ENCODE peak calls at places on chromosomes 11 and 22, in four cellular contexts. One of them, this sample, is unnamed.

GRCh38 chr11:77311701-77312100 is 10.2 kb upstream of the GDPD4 start:
- DNase-seq in stimulated activated CD8-positive, alpha-beta memory T cell treated with anti-CD3 and anti-CD28 coated beads, Interleukin-7, amount 100 ng/mL, for 48 hours: no peak
- DNase-seq in effector CD4-positive, alpha-beta T cell: no peak
- DNase-seq in NAMALWA: no peak
- DNase-seq in this sample: no peak

GRCh38 chr22:46009730-46010129 is 32.8 kb upstream of the WNT7B start:
- DNase-seq in stimulated activated CD8-positive, alpha-beta memory T cell treated with anti-CD3 and anti-CD28 coated beads, Interleukin-7, amount 100 ng/mL, for 48 hours: no peak
- DNase-seq in effector CD4-positive, alpha-beta T cell: no peak
- DNase-seq in NAMALWA: no peak
- DNase-seq in this sample: peak; percentile 18

GRCh38 chr22:42719656-42720262 is 911 bp downstream of the A4GALT start:
- DNase-seq in stimulated activated CD8-positive, alpha-beta memory T cell treated with anti-CD3 and anti-CD28 coated beads, Interleukin-7, amount 100 ng/mL, for 48 hours: no peak
- DNase-seq in effector CD4-positive, alpha-beta T cell: no peak
- DNase-seq in NAMALWA: no peak
- DNase-seq in this sample: peak; percentile 52

GRCh38 chr22:43185860-43186261 is 1.1 kb downstream of the TTLL12 start:
- DNase-seq in stimulated activated CD8-positive, alpha-beta memory T cell treated with anti-CD3 and anti-CD28 coated beads, Interleukin-7, amount 100 ng/mL, for 48 hours: no peak
- DNase-seq in effector CD4-positive, alpha-beta T cell: no peak
- DNase-seq in NAMALWA: peak; percentile 27
- DNase-seq in this sample: peak; percentile 82

GRCh38 chr11:69497221-69497787 is 15.8 kb downstream of the LINC01488 start:
- DNase-seq in stimulated activated CD8-positive, alpha-beta memory T cell treated with anti-CD3 and anti-CD28 coated beads, Interleukin-7, amount 100 ng/mL, for 48 hours: no peak
- DNase-seq in effector CD4-positive, alpha-beta T cell: no peak
- DNase-seq in NAMALWA: no peak
- DNase-seq in this sample: peak; percentile 93

GRCh38 chr11:131474947-131475346 is 104.5 kb downstream of the NTM start:
- DNase-seq in stimulated activated CD8-positive, alpha-beta memory T cell treated with anti-CD3 and anti-CD28 coated beads, Interleukin-7, amount 100 ng/mL, for 48 hours: no peak
- DNase-seq in effector CD4-positive, alpha-beta T cell: no peak
- DNase-seq in NAMALWA: peak; percentile 6
- DNase-seq in this sample: no peak

GRCh38 chr22:49411236-49411635 is 416.4 kb downstream of the BRD1 start:
- DNase-seq in stimulated activated CD8-positive, alpha-beta memory T cell treated with anti-CD3 and anti-CD28 coated beads, Interleukin-7, amount 100 ng/mL, for 48 hours: no peak
- DNase-seq in effector CD4-positive, alpha-beta T cell: no peak
- DNase-seq in NAMALWA: no peak
- DNase-seq in this sample: no peak

GRCh38 chr11:88480217-88480616 is 142.7 kb upstream of the CTSC start:
- DNase-seq in stimulated activated CD8-positive, alpha-beta memory T cell treated with anti-CD3 and anti-CD28 coated beads, Interleukin-7, amount 100 ng/mL, for 48 hours: no peak
- DNase-seq in effector CD4-positive, alpha-beta T cell: no peak
- DNase-seq in NAMALWA: no peak
- DNase-seq in this sample: no peak

GRCh38 chr11:73265278-73265810 is 6.8 kb upstream of the P2RY6 start:
- DNase-seq in stimulated activated CD8-positive, alpha-beta memory T cell treated with anti-CD3 and anti-CD28 coated beads, Interleukin-7, amount 100 ng/mL, for 48 hours: no peak
- DNase-seq in effector CD4-positive, alpha-beta T cell: no peak
- DNase-seq in NAMALWA: no peak
- DNase-seq in this sample: no peak

GRCh38 chr22:33921576-33922181 is 1.4 kb upstream of the LARGE1 start:
- DNase-seq in stimulated activated CD8-positive, alpha-beta memory T cell treated with anti-CD3 and anti-CD28 coated beads, Interleukin-7, amount 100 ng/mL, for 48 hours: no peak
- DNase-seq in effector CD4-positive, alpha-beta T cell: no peak
- DNase-seq in NAMALWA: peak; percentile 73
- DNase-seq in this sample: peak; percentile 80

GRCh38 chr11:94700631-94701030 is 67.5 kb upstream of the AMOTL1 start:
- DNase-seq in stimulated activated CD8-positive, alpha-beta memory T cell treated with anti-CD3 and anti-CD28 coated beads, Interleukin-7, amount 100 ng/mL, for 48 hours: no peak
- DNase-seq in effector CD4-positive, alpha-beta T cell: no peak
- DNase-seq in NAMALWA: no peak
- DNase-seq in this sample: no peak

GRCh38 chr11:81070948-81071347 is 1630.1 kb upstream of the TENM4 start:
- DNase-seq in stimulated activated CD8-positive, alpha-beta memory T cell treated with anti-CD3 and anti-CD28 coated beads, Interleukin-7, amount 100 ng/mL, for 48 hours: no peak
- DNase-seq in effector CD4-positive, alpha-beta T cell: no peak
- DNase-seq in NAMALWA: peak; percentile 6
- DNase-seq in this sample: no peak

GRCh38 chr11:32255876-32256275 is 165.0 kb downstream of the RCN1 start:
- DNase-seq in stimulated activated CD8-positive, alpha-beta memory T cell treated with anti-CD3 and anti-CD28 coated beads, Interleukin-7, amount 100 ng/mL, for 48 hours: no peak
- DNase-seq in effector CD4-positive, alpha-beta T cell: no peak
- DNase-seq in NAMALWA: no peak
- DNase-seq in this sample: no peak

GRCh38 chr11:83815736-83816135 is 529.6 kb upstream of the CCDC90B start:
- DNase-seq in stimulated activated CD8-positive, alpha-beta memory T cell treated with anti-CD3 and anti-CD28 coated beads, Interleukin-7, amount 100 ng/mL, for 48 hours: no peak
- DNase-seq in effector CD4-positive, alpha-beta T cell: no peak
- DNase-seq in NAMALWA: no peak
- DNase-seq in this sample: no peak

This sample was measured in left ventricle myocardium superior.